ENCODE peak calls at places on chromosomes 13 and 19, in nine cellular contexts. B is cardiac fibroblast, F is progenitor cell of endocrine pancreas, O is neural progenitor cell, X is testis, W is hepatocyte, H is lower leg skin, M is cardiac muscle cell, C is right lobe of liver. Q is an unnamed sample.

GRCh38 chr13:66212511-66212910 is 1017.6 kb downstream of the PCDH9 start:
- DNase-seq in H (no peak), B (no peak), F (no peak), O (no peak), X (no peak), W (no peak), C (no peak), M (no peak), Q (no peak)

GRCh38 chr13:105969761-105970160 is 565.7 kb downstream of the EFNB2 start:
- DNase-seq in C (no peak), F (no peak), B (no peak), X (no peak), W (peak), O (no peak), M (no peak), H (no peak), Q (no peak)

GRCh38 chr13:43687038-43687437 is 99.7 kb downstream of the ENOX1 start:
- DNase-seq in C (no peak), W (no peak), F (no peak), H (no peak), O (no peak), X (no peak), M (no peak), B (no peak), Q (no peak)

GRCh38 chr19:23273022-23273593 is 22.9 kb upstream of the ZNF724 start:
- DNase-seq in X (no peak), M (no peak), C (no peak), F (no peak), H (no peak), W (no peak), O (peak), B (no peak), Q (no peak)

GRCh38 chr13:113781571-113781970 is 22.5 kb downstream of the TMEM255B start:
- DNase-seq in H (no peak), C (no peak), M (no peak), X (no peak), F (no peak), O (no peak), W (no peak), B (no peak), Q (no peak)

GRCh38 chr19:18883530-18884304 is 12.2 kb downstream of the CERS1 start:
- DNase-seq in M (no peak), O (no peak), W (no peak), X (no peak), B (no peak), H (no peak), F (no peak), C (no peak), Q (no peak)

GRCh38 chr13:102402292-102402691 is 444 bp upstream of the FGF14 start:
- DNase-seq in X (peak), B (no peak), H (no peak), M (peak), O (peak), F (no peak), C (peak), W (peak), Q (peak)

GRCh38 chr13:68257111-68257842 is 1027.1 kb upstream of the PCDH9 start:
- DNase-seq in H (no peak), C (no peak), F (no peak), X (peak), W (no peak), B (peak), O (no peak), M (no peak), Q (no peak)

GRCh38 chr13:42109957-42110356 is 61.5 kb downstream of the DGKH start:
- DNase-seq in H (no peak), C (no peak), F (no peak), M (no peak), O (no peak), X (no peak), B (no peak), W (no peak), Q (no peak)

GRCh38 chr13:81184556-81185265 is 843.8 kb upstream of the SPRY2 start:
- DNase-seq in C (no peak), B (no peak), X (no peak), W (no peak), M (no peak), O (no peak), F (no peak), H (no peak), Q (no peak)

GRCh38 chr13:90402102-90402501 is 945.4 kb upstream of the MIR17HG start:
- DNase-seq in H (no peak), C (no peak), O (no peak), F (no peak), W (no peak), M (no peak), X (no peak), B (no peak), Q (no peak)

GRCh38 chr13:32650705-32651311 is 64.6 kb downstream of the PDS5B start:
- DNase-seq in W (peak), O (peak), X (peak), H (peak), M (peak), B (peak), F (no peak), C (peak), Q (peak)

DNA sequence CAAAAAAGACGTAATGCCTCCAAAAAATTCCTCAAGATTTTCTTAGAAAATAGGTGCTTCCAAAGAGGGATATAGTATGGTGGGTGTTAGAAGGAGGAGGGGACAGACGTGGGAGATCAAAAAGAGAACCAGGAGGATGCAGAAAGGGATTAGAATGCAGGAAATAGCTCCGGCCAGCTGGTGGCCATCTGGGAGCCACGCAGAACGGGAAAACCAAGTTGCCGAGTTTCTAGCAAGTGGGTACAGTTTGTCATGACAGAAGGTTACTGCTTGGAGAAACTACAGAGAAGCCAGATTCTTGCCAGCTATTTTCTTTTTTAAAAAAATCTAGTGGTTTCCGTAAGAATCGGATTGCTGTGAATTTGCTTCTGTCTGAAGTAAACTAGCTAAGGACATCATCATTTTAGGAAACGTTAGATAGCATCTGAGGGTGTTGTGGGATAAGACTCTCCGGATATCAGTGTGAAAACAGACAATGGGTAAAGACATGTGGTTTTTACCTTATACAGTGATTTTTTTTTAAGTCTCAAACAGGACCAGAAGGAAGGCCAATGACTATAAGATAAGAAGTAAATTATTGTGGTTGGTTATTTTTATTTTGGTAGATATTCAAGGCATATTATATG is 104.9 kb downstream of the HSPH1 start:
- DNase-seq in M (peak), X (no peak), W (no peak), C (no peak), F (no peak), O (no peak), B (peak), H (no peak), Q (no peak)
- TF ChIP-seq CTCF in M (peak), X (no peak), W (no peak), C (no peak), F (no peak), O (no peak), B (peak), H (no peak), Q (no peak)

GRCh38 chr19:7636691-7637373 is at the start of gene STXBP2:
- DNase-seq in H (peak), C (peak), F (peak), B (peak), O (peak), M (peak), W (peak), X (peak), Q (no peak)
- TF ChIP-seq CTCF in H (no peak), C (peak), F (peak), B (no peak), O (no peak), M (no peak), W (no peak), X (no peak), Q (peak)

GRCh38 chr19:58218899-58219298 is 9.8 kb upstream of the ZNF544 start:
- DNase-seq in W (no peak), F (no peak), B (peak), H (no peak), M (peak), O (peak), C (no peak), X (peak), Q (no peak)
- TF ChIP-seq CTCF in W (peak), F (no peak), B (peak), H (no peak), M (peak), O (peak), C (no peak), X (peak), Q (peak)

GRCh38 chr19:14686411-14686810 is 3.4 kb upstream of the ZNF333 start:
- DNase-seq in O (peak), X (no peak), C (no peak), W (no peak), B (peak), F (no peak), H (no peak), M (peak), Q (no peak)
- TF ChIP-seq CTCF in O (peak), X (no peak), C (no peak), W (peak), B (peak), F (peak), H (no peak), M (peak), Q (peak)

GRCh38 chr19:15454371-15454800 is 4.6 kb upstream of the WIZ start:
- DNase-seq in F (no peak), W (no peak), C (peak), B (no peak), H (no peak), M (no peak), O (no peak), X (no peak), Q (no peak)
- TF ChIP-seq CTCF in F (peak), W (no peak), C (no peak), B (peak), H (no peak), M (peak), O (peak), X (peak), Q (no peak)

DNA sequence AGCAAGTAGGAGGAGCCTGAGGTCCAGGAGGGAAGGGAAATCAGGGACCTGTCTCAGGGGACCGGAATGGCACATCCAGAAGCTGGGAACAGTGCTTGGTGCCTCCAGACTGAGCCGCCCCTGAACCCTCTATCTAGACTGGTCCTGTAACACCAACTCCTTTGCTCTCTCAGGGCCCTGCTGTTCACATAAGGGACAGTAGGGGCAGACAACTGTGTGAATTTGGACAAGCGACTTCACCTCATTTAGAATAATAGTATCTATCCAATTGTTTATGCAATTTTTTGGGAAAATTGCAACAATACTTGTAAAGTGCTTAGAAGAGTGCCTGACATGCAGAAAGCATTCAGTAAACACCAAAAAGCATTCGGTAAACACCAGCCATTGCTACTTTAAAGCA is 14.0 kb downstream of the SYMPK start:
- DNase-seq in B (no peak), W (no peak), F (no peak), C (no peak), X (no peak), O (no peak), H (no peak), M (peak), Q (no peak)
- TF ChIP-seq CTCF in B (peak), W (peak), F (peak), C (peak), X (no peak), O (peak), H (no peak), M (peak), Q (peak)

DNA sequence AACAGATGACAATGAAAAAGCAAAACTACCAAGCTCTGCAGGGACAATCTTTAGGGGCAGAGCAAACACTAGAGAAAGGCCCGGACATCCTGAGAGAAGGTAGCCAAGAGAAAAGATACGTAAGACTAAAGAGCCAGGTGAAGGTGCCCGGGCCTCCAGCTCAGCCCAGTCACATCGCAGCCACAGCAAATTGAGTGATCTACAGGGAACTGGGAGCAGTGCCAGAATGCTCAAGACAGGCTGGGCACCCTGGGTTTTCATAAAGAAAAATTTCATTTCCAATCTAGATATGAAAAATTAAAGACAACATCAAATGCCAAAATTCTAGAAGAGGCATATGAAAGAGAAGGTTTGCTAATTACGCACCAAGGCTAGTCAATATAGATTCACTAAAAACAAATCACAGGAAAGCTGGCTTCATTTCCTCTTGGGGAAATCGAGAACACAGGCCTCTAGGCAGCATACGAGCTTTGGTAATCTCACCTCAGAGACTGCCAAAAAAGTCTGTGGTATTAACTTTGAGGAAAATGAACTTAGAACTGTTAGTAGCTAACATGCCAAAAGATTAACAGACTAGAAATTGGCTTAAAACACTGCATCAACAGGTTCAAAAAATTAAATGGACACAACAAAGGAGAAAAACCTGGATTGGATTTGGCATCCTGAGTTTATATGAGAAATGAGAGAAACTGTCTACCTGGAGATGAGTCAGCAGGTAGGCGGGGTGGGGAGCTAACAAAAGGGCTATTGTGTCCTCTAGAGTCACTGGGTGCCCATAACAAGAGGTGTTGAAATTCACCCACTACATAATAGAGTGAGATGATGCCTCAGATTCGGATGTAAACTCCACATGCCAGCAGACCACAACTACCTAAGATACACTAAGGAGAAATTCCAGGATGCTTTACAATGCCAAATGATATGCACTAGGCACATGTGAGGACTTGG is 6.6 kb downstream of the ANKRD10 start:
- DNase-seq in B (peak), M (peak), W (peak), O (no peak), C (no peak), F (no peak), X (peak), H (no peak), Q (no peak)
- TF ChIP-seq CTCF in B (no peak), M (no peak), W (no peak), O (no peak), C (no peak), F (no peak), X (no peak), H (no peak), Q (no peak)

DNA sequence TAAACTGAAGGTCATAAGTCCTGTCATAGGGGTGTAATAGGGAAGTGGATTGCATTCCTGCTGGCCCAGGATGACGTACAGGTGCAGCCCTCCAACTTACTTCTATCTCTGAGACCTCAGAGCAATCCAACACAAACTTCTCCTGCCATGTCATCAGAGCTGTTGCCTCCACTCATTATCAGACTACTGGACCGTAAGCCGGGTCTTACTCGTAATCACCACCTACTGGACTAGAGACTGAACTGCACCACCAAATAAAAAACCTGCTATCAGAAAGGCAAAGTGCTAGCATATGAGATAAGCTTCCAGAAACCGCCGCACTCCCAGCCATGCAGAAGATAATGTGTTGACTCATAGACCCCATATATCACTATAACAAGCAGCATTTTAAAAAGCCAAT is 102.1 kb downstream of the SLITRK1 start:
- DNase-seq in B (peak), W (peak), C (no peak), M (peak), X (peak), H (no peak), O (peak), F (no peak), Q (no peak)
- TF ChIP-seq CTCF in B (peak), W (peak), C (peak), M (peak), X (peak), H (no peak), O (peak), F (peak), Q (peak)